ENCODE peak calls at places on chromosomes 13 and 19, in eight cellular contexts. Z is HCT116; R is esophagus mucosa; J is gastroesophageal sphincter; I is left lung; X is CD4-positive, alpha-beta T cell; P is activated CD8-positive, alpha-beta T cell treated with anti-CD3 and anti-CD28 coated beads for 36 hours; H is Right ventricle myocardium superior. E is an unnamed sample.
A peak's percentile ranks its signal among the peaks of the same experiment; 100 is the strongest.

GRCh38 chr13:24203726-24204295 is 43.3 kb downstream of the SPATA13 start:
- ATAC-seq in Z (no peak), R (no peak), J (no peak), I (peak; percentile 33), X (peak; percentile 64), P (peak; percentile 93), H (no peak), E (no peak)

GRCh38 chr19:56087647-56088346 is 33.3 kb downstream of the ZNF787 start:
- ATAC-seq in Z (no peak), R (no peak), J (no peak), I (no peak), X (no peak), P (no peak), H (no peak), E (no peak)

GRCh38 chr13:77514336-77514726 is 21.2 kb upstream of the SCEL start:
- ATAC-seq in Z (no peak), R (no peak), J (no peak), I (no peak), X (no peak), P (no peak), H (no peak), E (no peak)

GRCh38 chr19:10291554-10292205 is 1.9 kb downstream of the ICAM5 start:
- ATAC-seq in Z (peak; percentile 0), R (no peak), J (peak; percentile 6), I (peak; percentile 0), X (no peak), P (no peak), H (no peak), E (no peak)

GRCh38 chr19:15124572-15125231 is 17.5 kb downstream of the SYDE1 start:
- ATAC-seq in Z (peak; percentile 6), R (peak; percentile 16), J (no peak), I (peak; percentile 9), X (no peak), P (no peak), H (peak; percentile 11), E (no peak)

GRCh38 chr19:38812841-38813320 is at the start of gene LGALS4:
- ATAC-seq in Z (no peak), R (peak; percentile 4), J (no peak), I (peak; percentile 61), X (no peak), P (no peak), H (peak; percentile 56), E (no peak)

GRCh38 chr13:30870049-30870884 is 35.8 kb upstream of the MEDAG start:
- ATAC-seq in Z (peak; percentile 92), R (peak; percentile 86), J (peak; percentile 86), I (peak; percentile 76), X (peak; percentile 61), P (peak; percentile 93), H (peak; percentile 77), E (peak; percentile 86)

GRCh38 chr19:33514885-33515485 is 6.6 kb downstream of the PEPD start:
- ATAC-seq in Z (no peak), R (peak; percentile 32), J (peak; percentile 86), I (peak; percentile 43), X (peak; percentile 32), P (no peak), H (peak; percentile 70), E (peak; percentile 92)

GRCh38 chr19:18156841-18157464 is 4.0 kb downstream of the PIK3R2 start:
- ATAC-seq in Z (no peak), R (peak; percentile 47), J (peak; percentile 17), I (peak; percentile 26), X (no peak), P (no peak), H (peak; percentile 21), E (no peak)

GRCh38 chr19:5628470-5628869 is 5.6 kb downstream of the SAFB start:
- ATAC-seq in Z (no peak), R (no peak), J (no peak), I (peak; percentile 7), X (no peak), P (peak; percentile 18), H (no peak), E (peak; percentile 38)

GRCh38 chr19:41700381-41701195 is 7.8 kb upstream of the CEACAM5 start:
- ATAC-seq in Z (no peak), R (no peak), J (no peak), I (no peak), X (no peak), P (no peak), H (no peak), E (no peak)

GRCh38 chr19:47156861-47157454 is 26.3 kb downstream of the SAE1 start:
- ATAC-seq in Z (no peak), R (no peak), J (no peak), I (peak; percentile 71), X (no peak), P (peak; percentile 29), H (no peak), E (peak; percentile 37)

GRCh38 chr19:51417107-51417806 is at the start of gene SIGLEC10:
- ATAC-seq in Z (no peak), R (peak; percentile 44), J (no peak), I (peak; percentile 67), X (no peak), P (peak; percentile 60), H (peak; percentile 62), E (peak; percentile 76)

GRCh38 chr19:926595-927043 is 784 bp downstream of the ARID3A start:
- ATAC-seq in Z (no peak), R (no peak), J (no peak), I (peak; percentile 10), X (no peak), P (peak; percentile 18), H (no peak), E (no peak)

GRCh38 chr13:94596575-94596971 is 621 bp upstream of the TGDS start:
- ATAC-seq in Z (peak; percentile 53), R (no peak), J (no peak), I (no peak), X (peak; percentile 1), P (no peak), H (no peak), E (no peak)

GRCh38 chr19:9352505-9352904 is 10.3 kb upstream of the ZNF177 start:
- ATAC-seq in Z (no peak), R (no peak), J (no peak), I (no peak), X (no peak), P (no peak), H (no peak), E (no peak)

GRCh38 chr13:99357149-99357596 is 50.0 kb upstream of the GPR183 start:
- ATAC-seq in Z (no peak), R (no peak), J (no peak), I (peak; percentile 44), X (peak; percentile 12), P (peak; percentile 70), H (no peak), E (peak; percentile 68)

GRCh38 chr13:80386592-80386991 is 45.7 kb upstream of the SPRY2 start:
- ATAC-seq in Z (no peak), R (no peak), J (no peak), I (peak; percentile 49), X (no peak), P (no peak), H (no peak), E (no peak)

GRCh38 chr19:18440421-18440877 is 2.5 kb upstream of the ISYNA1 start:
- ATAC-seq in Z (peak; percentile 10), R (no peak), J (no peak), I (no peak), X (peak; percentile 22), P (no peak), H (no peak), E (peak; percentile 39)

GRCh38 chr19:9806781-9807180 is 12.1 kb downstream of the FBXL12 start:
- ATAC-seq in Z (no peak), R (no peak), J (no peak), I (no peak), X (no peak), P (no peak), H (no peak), E (no peak)

GRCh38 chr19:17318966-17319365 is 9.6 kb downstream of the DDA1 start:
- ATAC-seq in Z (no peak), R (no peak), J (no peak), I (no peak), X (no peak), P (no peak), H (no peak), E (no peak)

GRCh38 chr19:41357746-41358145 is 4.0 kb upstream of the TGFB1 start:
- ATAC-seq in Z (no peak), R (no peak), J (no peak), I (no peak), X (no peak), P (no peak), H (no peak), E (no peak)

GRCh38 chr13:85828094-85828684 is 29.0 kb upstream of the SLITRK6 start:
- ATAC-seq in Z (no peak), R (no peak), J (no peak), I (no peak), X (no peak), P (no peak), H (no peak), E (no peak)

GRCh38 chr13:112931028-112931934 is 37.7 kb upstream of the MCF2L start:
- ATAC-seq in Z (peak; percentile 97), R (peak; percentile 70), J (peak; percentile 41), I (peak; percentile 33), X (no peak), P (no peak), H (no peak), E (no peak)

GRCh38 chr19:47390533-47391488 is 28.5 kb downstream of the MEIS3 start:
- ATAC-seq in Z (peak; percentile 33), R (peak; percentile 17), J (no peak), I (no peak), X (peak; percentile 8), P (no peak), H (no peak), E (no peak)

GRCh38 chr13:44664308-44664707 is 88.2 kb upstream of the TSC22D1 start:
- ATAC-seq in Z (no peak), R (no peak), J (no peak), I (no peak), X (no peak), P (no peak), H (no peak), E (no peak)

GRCh38 chr13:51065372-51066090 is 45.5 kb downstream of the C13orf42 start:
- ATAC-seq in Z (no peak), R (no peak), J (no peak), I (no peak), X (no peak), P (no peak), H (no peak), E (no peak)